ENCODE peak calls at places on chromosomes 2 and 18, in four cellular contexts. Z is adipocyte, U is SJSA1, N is NT2/D1. K is an unnamed sample. For H3K4me1 and H3K36me3, the result is how much of the 10 kb centered on the place peaks cover.

GRCh38 chr18:57542126-57542525 is 44.4 kb downstream of the FECH start:
- DNase-seq in Z (peak), U (no peak), N (no peak), K (no peak)

GRCh38 chr18:72542993-72543361 is 1.2 kb downstream of the CBLN2 start:
- DNase-seq in Z (peak), U (no peak), N (no peak), K (no peak)

GRCh38 chr2:237547841-237548416 is 18.4 kb upstream of the PRLH start:
- DNase-seq in Z (no peak), U (no peak), N (no peak), K (no peak)

GRCh38 chr18:45726603-45727002 is 2.6 kb downstream of the SLC14A1 start:
- DNase-seq in Z (no peak), U (no peak), N (no peak), K (no peak)

GRCh38 chr18:24601624-24602023 is 141.2 kb downstream of the HRH4 start:
- DNase-seq in Z (no peak), U (no peak), N (no peak), K (no peak)

GRCh38 chr2:174465327-174465726 is 21.5 kb downstream of the GPR155 start:
- DNase-seq in Z (no peak), U (no peak), N (no peak), K (no peak)

GRCh38 chr2:26401739-26402541 is at the start of gene DRC1:
- DNase-seq in Z (peak), U (peak), N (peak), K (no peak)

GRCh38 chr2:45898819-45899218 is 247.3 kb downstream of the PRKCE start:
- DNase-seq in Z (peak), U (no peak), N (no peak), K (no peak)

GRCh38 chr2:43058761-43059160 is 167.6 kb downstream of the ZFP36L2 start:
- DNase-seq in Z (no peak), U (no peak), N (no peak), K (no peak)

GRCh38 chr2:241777686-241778627 is 1.3 kb downstream of the GAL3ST2 start:
- DNase-seq in Z (no peak), U (peak), N (no peak), K (no peak)

GRCh38 chr18:49857708-49858107 is 44.4 kb upstream of the ACAA2 start:
- DNase-seq in Z (no peak), U (no peak), N (no peak), K (no peak)

GRCh38 chr2:172806426-172807008 is 70.9 kb downstream of the RAPGEF4 start:
- DNase-seq in Z (peak), U (no peak), N (peak), K (peak)

GRCh38 chr2:140295767-140296166 is 1515.6 kb upstream of the NXPH2 start:
- DNase-seq in Z (no peak), U (no peak), N (no peak), K (no peak)

GRCh38 chr18:11849845-11850747 is 1.1 kb upstream of the CHMP1B start:
- DNase-seq in Z (peak), U (peak), N (no peak), K (peak)

GRCh38 chr18:63850010-63850409 is 37.5 kb upstream of the SERPINB2 start:
- DNase-seq in Z (peak), U (peak), N (peak), K (no peak)

GRCh38 chr2:27446057-27446456 is 3.9 kb downstream of the KRTCAP3 start:
- DNase-seq in Z (no peak), U (no peak), N (no peak), K (no peak)

GRCh38 chr18:48821251-48821590 is 129.5 kb downstream of the SMAD7 start:
- DNase-seq in Z (no peak), U (no peak), N (no peak), K (no peak)

GRCh38 chr2:239268549-239268948 is 132.3 kb downstream of the HDAC4 start:
- DNase-seq in Z (no peak), U (peak), N (no peak), K (no peak)

GRCh38 chr2:109455731-109456691 is 157.8 kb downstream of the SEPTIN10 start:
- DNase-seq in Z (no peak), U (no peak), N (no peak), K (no peak)

GRCh38 chr2:20539776-20540586 is 93.1 kb downstream of the RHOB start:
- DNase-seq in Z (no peak), U (peak), N (no peak), K (no peak)

GRCh38 chr2:160498147-160498546 is 4.5 kb upstream of the RBMS1 start:
- DNase-seq in Z (no peak), U (no peak), N (no peak), K (no peak)

GRCh38 chr18:46793565-46793964 is 36.7 kb upstream of the ST8SIA5 start:
- DNase-seq in Z (no peak), U (no peak), N (peak), K (no peak)

GRCh38 chr2:217106650-217107014 is 246.8 kb upstream of the TNP1 start:
- DNase-seq in Z (peak), U (peak), N (no peak), K (no peak)

GRCh38 chr2:40317756-40318155 is 134.1 kb downstream of the SLC8A1 start:
- DNase-seq in Z (no peak), U (no peak), N (no peak), K (no peak)

GRCh38 chr2:63614448-63614968 is 25.7 kb downstream of the MDH1 start:
- DNase-seq in Z (no peak), U (peak), N (peak), K (no peak)

GRCh38 chr18:23263551-23264235 is 128.4 kb downstream of the CABLES1 start:
- DNase-seq in Z (no peak), U (no peak), N (no peak), K (no peak)

GRCh38 chr18:58687871-58688308 is 16.6 kb downstream of the MALT1 start:
- DNase-seq in Z (no peak), U (no peak), N (no peak), K (no peak)

GRCh38 chr2:86673976-86674670 is 46.0 kb upstream of the RMND5A start:
- DNase-seq in Z (no peak), U (no peak), N (no peak), K (no peak)

GRCh38 chr2:88626171-88627054 is 851 bp downstream of the EIF2AK3 start:
- DNase-seq in Z (peak), U (peak), N (peak), K (peak)

GRCh38 chr2:223526106-223526505 is 76.1 kb downstream of the SCG2 start:
- DNase-seq in Z (no peak), U (no peak), N (no peak), K (no peak)

GRCh38 chr2:17877811-17878221 is 651 bp upstream of the KCNS3 start:
- DNase-seq in Z (no peak), U (no peak), N (no peak), K (no peak)

GRCh38 chr2:179440642-179441251 is 176.1 kb upstream of the SESTD1 start:
- DNase-seq in Z (peak), U (no peak), N (no peak), K (peak)

GRCh38 chr2:194672994-194673393 is 984.0 kb upstream of the SLC39A10 start:
- DNase-seq in Z (no peak), U (no peak), N (no peak), K (no peak)

GRCh38 chr18:23880931-23881330 is 133.6 kb upstream of the TTC39C start:
- DNase-seq in Z (no peak), U (no peak), N (no peak), K (no peak)

GRCh38 chr2:59654753-59655152 is 898.7 kb downstream of the BCL11A start:
- DNase-seq in Z (no peak), U (no peak), N (no peak), K (no peak)

GRCh38 chr2:78035804-78036203 is 513.6 kb upstream of the LRRTM4 start:
- DNase-seq in Z (no peak), U (no peak), N (peak), K (no peak)

GRCh38 chr18:49841236-49842217 is 28.2 kb upstream of the ACAA2 start:
- DNase-seq in Z (no peak), U (no peak), N (no peak), K (no peak)

GRCh38 chr2:189360861-189361260 is 80.4 kb upstream of the WDR75 start:
- DNase-seq in Z (no peak), U (no peak), N (no peak), K (no peak)

GRCh38 chr2:119659601-119660342 is 19.2 kb upstream of the TMEM177 start:
- DNase-seq in Z (peak), U (no peak), N (no peak), K (peak)

DNA sequence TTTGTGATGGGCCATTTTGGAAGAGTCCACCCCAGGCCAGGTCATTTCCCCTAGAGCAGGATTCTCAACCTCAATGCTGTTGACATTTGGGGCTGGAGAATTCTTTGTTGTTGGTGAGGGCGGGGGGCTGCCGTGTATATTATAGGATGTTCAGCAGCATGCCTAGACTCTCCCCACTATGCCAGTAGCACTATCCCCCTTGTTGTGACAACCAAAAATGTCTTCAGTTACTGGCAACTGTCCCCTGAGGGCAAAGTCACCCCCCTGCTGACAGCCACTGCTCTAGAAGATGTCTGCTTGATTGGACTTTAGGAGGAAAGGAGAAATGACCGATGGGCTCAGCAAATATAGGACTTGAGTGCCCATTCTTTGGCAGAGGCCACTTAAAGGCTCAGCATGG is 61.0 kb upstream of the MCFD2 start:
- DNase-seq in Z (no peak), U (no peak), N (no peak), K (no peak)
- H3K4me3 ChIP-seq in Z (no peak), U (no peak), N (no peak), K (no peak)

DNA sequence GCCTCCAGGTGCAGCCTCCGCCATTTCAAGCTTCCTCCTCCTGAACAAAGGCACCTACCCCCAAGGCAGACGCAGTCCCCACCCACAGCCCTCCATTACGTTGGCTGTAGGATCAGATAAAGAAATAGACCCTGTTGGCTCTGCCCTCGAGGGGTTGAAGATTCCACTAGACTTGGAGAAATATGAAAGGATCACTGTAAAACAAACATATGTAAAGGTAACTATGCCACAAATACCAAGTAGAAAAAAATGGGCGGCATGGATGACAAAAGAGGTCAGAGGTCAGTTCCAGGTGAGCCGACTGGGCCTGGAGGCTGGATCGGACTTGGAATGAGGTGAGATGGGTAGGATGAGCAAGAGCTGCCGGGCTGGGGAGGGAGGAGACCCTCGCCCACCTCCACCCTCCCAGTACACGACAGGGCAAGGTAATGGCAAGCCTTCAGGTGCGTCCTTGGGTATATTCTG is 84.8 kb upstream of the POMC start:
- DNase-seq in Z (no peak), U (no peak), N (no peak), K (no peak)
- H3K4me1 ChIP-seq in Z (under half), U (under half), N (under half), K (under half)

DNA sequence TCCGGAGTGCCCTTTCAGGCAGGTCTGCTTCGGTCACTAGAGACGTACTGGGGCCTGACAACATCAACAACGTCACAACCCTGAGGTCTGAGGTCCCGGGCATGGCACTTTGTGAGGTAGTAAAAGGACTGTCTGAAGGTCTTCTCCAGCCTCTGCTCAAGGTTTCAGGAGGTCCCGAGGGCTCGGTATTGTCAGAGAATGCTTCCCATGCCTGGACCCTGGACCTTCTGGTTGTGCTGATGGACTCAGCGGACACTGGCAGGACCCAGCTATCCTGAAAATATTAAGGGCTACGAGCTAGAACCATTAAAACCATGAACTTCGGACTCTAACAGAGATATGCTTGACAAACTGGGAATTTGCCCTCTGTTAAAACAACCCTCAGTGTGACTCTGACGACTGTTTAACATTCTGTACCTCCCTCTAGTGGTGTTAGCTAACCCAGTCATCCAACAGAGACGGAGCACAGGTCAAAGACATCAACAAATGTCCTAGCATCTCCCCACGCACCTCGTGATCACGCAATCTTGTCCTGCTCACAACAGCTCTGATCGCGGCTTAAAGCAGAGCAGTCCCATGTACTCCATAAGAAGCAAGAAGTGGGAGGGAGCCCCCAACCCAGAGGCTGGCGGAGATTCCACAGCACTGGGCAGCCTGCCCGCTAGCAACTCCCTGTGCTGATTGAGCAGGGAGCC is 96.5 kb downstream of the CCDC93 start:
- DNase-seq in Z (peak), U (no peak), N (no peak), K (no peak)
- H3K36me3 ChIP-seq in Z (half or more), U (under half), N (half or more), K (under half)

GRCh38 chr2:191245046-191245868 is at the start of gene MYO1B:
- DNase-seq in Z (peak), U (peak), N (peak), K (peak)

GRCh38 chr2:191247381-191248057 is 2.3 kb downstream of the MYO1B start:
- DNase-seq in Z (peak), U (peak), N (peak), K (peak)

GRCh38 chr2:191249131-191249813 is 4.1 kb downstream of the MYO1B start:
- DNase-seq in Z (peak), U (no peak), N (no peak), K (no peak)

GRCh38 chr2:191245869-191246531 is 796 bp downstream of the MYO1B start:
- DNase-seq in Z (peak), U (peak), N (peak), K (peak)

DNA sequence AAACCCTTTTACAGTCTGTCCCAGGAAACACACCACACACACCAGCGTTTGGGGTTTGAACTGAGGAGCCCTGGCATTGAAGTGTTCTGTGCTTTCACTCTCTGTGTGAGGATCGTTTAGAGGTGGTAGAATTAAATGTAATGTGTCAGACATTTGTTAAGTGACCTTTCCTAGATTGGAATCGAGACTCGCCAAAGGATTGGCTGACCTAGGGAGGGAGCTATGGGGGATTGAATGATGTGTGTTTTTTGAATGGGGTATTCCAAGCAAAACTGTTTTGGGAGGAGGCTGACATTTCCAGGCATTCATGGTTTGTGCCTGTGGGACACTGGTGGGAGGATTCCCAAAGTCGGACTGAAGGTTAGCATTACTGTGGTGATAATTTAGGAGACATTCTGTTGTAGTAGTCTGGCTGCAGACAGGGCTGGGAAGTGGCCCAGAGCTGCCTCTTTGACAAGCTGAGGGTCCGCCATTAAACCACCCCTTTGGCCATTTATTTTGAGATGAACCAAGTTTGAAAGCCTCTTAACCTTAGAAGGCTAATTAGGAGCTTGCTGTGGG is 1.7 kb downstream of the MYO1B start:
- DNase-seq in Z (peak), U (no peak), N (no peak), K (no peak)
- H3K4me3 ChIP-seq in Z (peak), U (peak), N (peak), K (peak)

DNA sequence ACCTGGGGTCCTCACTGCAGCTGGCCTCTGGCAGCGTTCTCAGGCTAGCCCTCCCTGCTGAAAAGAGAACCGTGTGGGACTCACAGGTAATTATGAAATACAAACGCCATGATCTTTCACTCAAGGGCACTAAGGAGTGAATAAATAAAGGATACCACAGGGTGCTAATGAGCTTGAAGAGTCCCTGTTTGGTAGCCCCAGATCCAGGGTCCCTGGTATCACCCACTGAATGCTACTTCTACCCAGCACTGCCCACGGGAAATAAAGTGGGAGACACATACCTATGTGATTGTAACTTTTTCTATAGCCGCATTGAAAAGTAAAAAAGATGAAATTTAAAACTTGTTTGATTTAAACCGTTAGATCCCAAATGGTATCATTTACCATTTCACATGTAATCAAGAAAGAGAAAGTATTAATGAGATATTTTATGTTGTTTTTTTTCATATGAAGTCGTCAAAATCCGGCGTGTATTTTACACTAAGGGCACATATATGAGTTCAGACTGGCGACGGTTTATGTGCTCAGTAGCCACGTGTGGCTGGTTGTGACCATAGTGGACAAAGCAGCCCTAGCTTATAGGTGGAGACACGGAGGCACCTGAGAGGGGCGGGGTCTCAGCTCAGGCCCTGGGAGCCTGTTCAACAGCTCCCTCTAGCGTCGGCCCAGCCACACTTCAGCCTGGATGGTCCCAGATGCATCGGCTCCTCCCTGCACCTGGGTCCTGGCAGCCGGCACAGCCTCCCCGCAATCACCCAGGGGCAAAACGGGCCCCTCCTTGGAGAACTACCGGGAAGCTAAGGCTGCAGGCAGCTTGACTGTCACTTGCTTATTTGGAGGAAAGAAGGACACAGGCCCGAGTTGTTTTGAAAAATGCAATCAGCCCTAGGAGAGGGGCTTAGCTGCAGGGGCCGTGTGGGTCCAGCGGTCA is 39.2 kb downstream of the ODC1 start:
- DNase-seq in Z (peak), U (peak), N (peak), K (peak)
- H3K4me1 ChIP-seq in Z (under half), U (half or more), N (under half), K (under half)

GRCh38 chr2:225683258-225683657 is 283.7 kb downstream of the NYAP2 start:
- DNase-seq in Z (no peak), U (no peak), N (no peak), K (no peak)

GRCh38 chr2:225678792-225679191 is 279.3 kb downstream of the NYAP2 start:
- DNase-seq in Z (no peak), U (no peak), N (no peak), K (no peak)
- H3K36me3 ChIP-seq in Z (under half), U (under half), N (under half), K (under half)

GRCh38 chr18:55234366-55235093 is 275.3 kb upstream of the CCDC68 start:
- DNase-seq in Z (peak), U (peak), N (peak), K (peak)
- H3K4me3 ChIP-seq in Z (no peak), U (no peak), N (no peak), K (no peak)

GRCh38 chr2:36963734-36964133 is 2.6 kb downstream of the STRN start:
- DNase-seq in Z (no peak), U (no peak), N (no peak), K (no peak)
- H3K4me1 ChIP-seq in Z (under half), U (under half), N (under half), K (under half)

K was measured in HAP-1.